ENCODE peak calls at places on chromosomes 12 and 14, in eight cellular contexts. D is RWPE1; S is activated T-helper 1 cell treated with Interleukin-2 at 50 U/mL for 16 hours; O is stimulated activated CD8-positive, alpha-beta memory T cell treated with anti-CD3 and anti-CD28 coated beads, Interleukin-4, amount 100 ng/mL, for 1 hour; L is substantia nigra; E is ELR; B is adrenal gland; X is AML-193. P is an unnamed sample.

GRCh38 chr14:68677476-68677875 is 115.4 kb downstream of the ZFP36L1 start:
- DNase-seq in E (no peak), D (peak), X (no peak), L (no peak), B (no peak), O (no peak), S (no peak), P (no peak)

GRCh38 chr12:24748326-24748725 is 200.6 kb downstream of the BCAT1 start:
- DNase-seq in E (no peak), S (no peak), O (no peak), X (no peak), D (no peak), L (no peak), B (no peak), P (no peak)

GRCh38 chr14:53341324-53341723 is 188.2 kb upstream of the DDHD1 start:
- DNase-seq in X (no peak), S (no peak), B (no peak), E (no peak), L (no peak), D (no peak), O (no peak), P (no peak)

GRCh38 chr14:89032086-89032649 is 207.7 kb downstream of the TTC8 start:
- DNase-seq in O (no peak), D (no peak), L (no peak), E (no peak), S (no peak), X (no peak), B (no peak), P (no peak)

GRCh38 chr14:21924479-21924878 is 250.9 kb upstream of the OR4E1 start:
- DNase-seq in X (no peak), D (no peak), S (peak), L (no peak), B (no peak), O (peak), E (no peak), P (no peak)

GRCh38 chr14:75636100-75636692 is 24.5 kb downstream of the ERG28 start:
- DNase-seq in O (no peak), X (no peak), L (peak), B (peak), S (no peak), E (peak), D (no peak), P (no peak)

GRCh38 chr12:124593851-124594401 is 26.5 kb upstream of the NCOR2 start:
- DNase-seq in E (no peak), X (no peak), D (no peak), S (no peak), L (no peak), O (no peak), B (no peak), P (no peak)

GRCh38 chr12:71942259-71942658 is 3.6 kb downstream of the TPH2 start:
- DNase-seq in B (no peak), D (no peak), L (no peak), O (no peak), X (no peak), S (no peak), E (no peak), P (no peak)

GRCh38 chr14:94394594-94395305 is 6.3 kb upstream of the SERPINA1 start:
- DNase-seq in O (no peak), S (no peak), L (peak), B (peak), E (peak), D (no peak), X (peak), P (no peak)

GRCh38 chr14:26404927-26405326 is 192.9 kb downstream of the NOVA1 start:
- DNase-seq in E (no peak), B (no peak), L (no peak), X (no peak), S (no peak), D (no peak), O (no peak), P (no peak)

GRCh38 chr12:16560273-16560672 is 45.7 kb downstream of the LMO3 start:
- DNase-seq in L (no peak), S (no peak), E (no peak), O (no peak), D (no peak), X (no peak), B (no peak), P (no peak)

GRCh38 chr12:58877243-58877743 is 43.0 kb downstream of the LRIG3 start:
- DNase-seq in S (no peak), O (no peak), E (peak), D (peak), X (no peak), L (no peak), B (no peak), P (no peak)

GRCh38 chr12:131711551-131712205 is 788 bp downstream of the SFSWAP start:
- DNase-seq in X (no peak), D (no peak), S (no peak), L (no peak), O (no peak), E (peak), B (no peak), P (no peak)

GRCh38 chr14:103576371-103577024 is 13.7 kb downstream of the COA8 start:
- DNase-seq in L (peak), D (peak), B (peak), X (no peak), O (no peak), E (peak), S (no peak), P (no peak)

GRCh38 chr14:29927596-29928341 is at the start of gene PRKD1:
- DNase-seq in D (peak), S (no peak), X (no peak), B (peak), E (peak), O (no peak), L (peak), P (no peak)

GRCh38 chr14:104981699-104982541 is 3.7 kb upstream of the CLBA1 start:
- DNase-seq in E (no peak), B (no peak), D (no peak), L (no peak), X (no peak), S (no peak), O (no peak), P (no peak)

GRCh38 chr12:46489951-46490388 is 117.4 kb upstream of the SLC38A2 start:
- DNase-seq in X (no peak), B (no peak), O (no peak), D (no peak), S (no peak), L (no peak), E (peak), P (no peak)

GRCh38 chr12:13250416-13250815 is 53.9 kb downstream of the EMP1 start:
- DNase-seq in E (peak), X (no peak), D (peak), L (no peak), O (no peak), S (no peak), B (no peak), P (peak)

GRCh38 chr14:103857256-103857655 is 9.9 kb upstream of the PPP1R13B start:
- DNase-seq in E (no peak), B (no peak), O (no peak), S (no peak), D (no peak), L (no peak), X (no peak), P (no peak)

GRCh38 chr12:13288501-13288900 is 92.0 kb downstream of the EMP1 start:
- DNase-seq in B (peak), L (no peak), X (no peak), O (no peak), S (no peak), D (no peak), E (no peak), P (no peak)

GRCh38 chr12:109710747-109711595 is 2.7 kb upstream of the FAM222A start:
- DNase-seq in B (no peak), O (no peak), L (no peak), D (no peak), S (no peak), E (peak), X (no peak), P (no peak)

GRCh38 chr14:104942586-104942985 is 17.9 kb downstream of the PLD4 start:
- DNase-seq in L (no peak), D (no peak), B (no peak), X (no peak), E (no peak), S (no peak), O (no peak), P (no peak)

GRCh38 chr14:102507026-102507860 is 2.3 kb downstream of the ANKRD9 start:
- DNase-seq in S (no peak), X (no peak), B (no peak), L (no peak), O (no peak), E (no peak), D (no peak), P (no peak)

GRCh38 chr12:61355105-61355504 is 905.1 kb upstream of the USP15 start:
- DNase-seq in X (no peak), D (no peak), L (no peak), S (no peak), O (no peak), B (no peak), E (no peak), P (no peak)

GRCh38 chr12:32647275-32647674 is 31.8 kb upstream of the DNM1L start:
- DNase-seq in D (no peak), X (no peak), E (no peak), O (no peak), B (no peak), L (no peak), S (no peak), P (no peak)

GRCh38 chr12:92288533-92288932 is 142.9 kb upstream of the BTG1 start:
- DNase-seq in E (no peak), B (no peak), S (no peak), X (no peak), O (no peak), L (peak), D (no peak), P (no peak)

GRCh38 chr14:68297871-68298468 is 478.4 kb downstream of the RAD51B start:
- DNase-seq in B (no peak), L (no peak), X (no peak), S (no peak), D (peak), E (peak), O (no peak), P (no peak)

GRCh38 chr12:120713861-120714482 is 3.7 kb downstream of the UNC119B start:
- DNase-seq in B (peak), X (peak), S (peak), E (peak), L (peak), D (peak), O (peak), P (peak)

P was measured in 8988T.